ENCODE peak calls at places on chromosomes 12 and 14, in ten cellular contexts. D is central memory CD8-positive, alpha-beta T cell; Y is thoracic aorta; A is aorta; J is gastroesophageal sphincter; N is activated CD4-positive, alpha-beta T cell treated with anti-CD3 and anti-CD28 coated beads for 36 hours; Z is right cardiac atrium; O is lower lobe of right lung; P is activated naive CD8-positive, alpha-beta T cell treated with anti-CD3 and anti-CD28 coated beads, Interleukin-2, amount 50 U/mL, for 24 hours; U is naive thymus-derived CD8-positive, alpha-beta T cell. M is an unnamed sample.

GRCh38 chr12:32302218-32302826 is 97.0 kb upstream of the FGD4 start:
- ATAC-seq in N (peak; percentile 66), A (no peak), Z (no peak), U (peak; percentile 45), Y (no peak), P (peak; percentile 54), J (no peak), D (no peak), O (peak; percentile 46), M (peak; percentile 62)

GRCh38 chr12:127785936-127786335 is 481.0 kb upstream of the TMEM132C start:
- ATAC-seq in Y (no peak), U (no peak), A (peak; percentile 39), N (no peak), J (no peak), O (peak; percentile 34), Z (no peak), D (no peak), P (no peak), M (no peak)

GRCh38 chr14:68199465-68200145 is 380.0 kb downstream of the RAD51B start:
- ATAC-seq in Y (peak; percentile 51), J (peak; percentile 61), P (no peak), U (no peak), O (peak; percentile 19), N (no peak), Z (peak; percentile 97), D (no peak), A (peak; percentile 68), M (no peak)

GRCh38 chr12:100555722-100556121 is 17.8 kb upstream of the GAS2L3 start:
- ATAC-seq in Z (peak; percentile 88), J (peak; percentile 60), O (peak; percentile 54), A (no peak), N (no peak), D (no peak), P (no peak), Y (no peak), U (no peak), M (no peak)

GRCh38 chr14:61889914-61890351 is 127.7 kb downstream of the SNAPC1 start:
- ATAC-seq in Y (peak; percentile 29), Z (no peak), A (no peak), O (peak; percentile 81), U (peak; percentile 93), P (peak; percentile 98), D (peak; percentile 96), J (no peak), N (peak; percentile 99), M (peak; percentile 96)

GRCh38 chr12:26768611-26769603 is 64.1 kb downstream of the ITPR2 start:
- ATAC-seq in O (peak; percentile 90), P (peak; percentile 79), N (peak; percentile 63), A (no peak), U (no peak), Z (no peak), J (no peak), Y (no peak), D (no peak), M (peak; percentile 39)

GRCh38 chr12:45329238-45329637 is 113.3 kb downstream of the ANO6 start:
- ATAC-seq in Y (no peak), N (no peak), U (no peak), D (no peak), Z (no peak), O (no peak), A (no peak), P (no peak), J (no peak), M (no peak)

GRCh38 chr14:105491366-105492006 is 440 bp downstream of the TEDC1 start:
- ATAC-seq in D (peak; percentile 12), A (no peak), Z (peak; percentile 14), U (peak; percentile 16), N (peak; percentile 35), Y (no peak), P (peak; percentile 3), J (no peak), O (peak; percentile 34), M (peak; percentile 12)

GRCh38 chr12:66288121-66288520 is 14.2 kb upstream of the HELB start:
- ATAC-seq in D (peak; percentile 94), Y (no peak), J (no peak), O (peak; percentile 51), A (no peak), N (peak; percentile 84), Z (no peak), P (peak; percentile 89), U (peak; percentile 99), M (peak; percentile 80)

GRCh38 chr14:36506732-36507614 is 13.1 kb downstream of the NKX2-1 start:
- ATAC-seq in O (peak; percentile 3), J (no peak), P (no peak), Z (no peak), U (no peak), N (no peak), Y (no peak), A (no peak), D (no peak), M (no peak)

GRCh38 chr12:119683816-119684215 is 15.9 kb downstream of the PRKAB1 start:
- ATAC-seq in P (no peak), D (no peak), N (no peak), J (no peak), Z (no peak), Y (no peak), U (no peak), O (no peak), A (no peak), M (no peak)

GRCh38 chr14:92934196-92935085 is 11.5 kb downstream of the CHGA start:
- ATAC-seq in Y (no peak), Z (no peak), J (no peak), D (no peak), N (no peak), U (no peak), A (no peak), O (no peak), P (no peak), M (no peak)

GRCh38 chr14:65103150-65103760 is 938 bp upstream of the MAX start:
- ATAC-seq in D (no peak), N (no peak), P (no peak), Y (no peak), A (no peak), O (peak; percentile 0), Z (no peak), U (no peak), J (no peak), M (no peak)

GRCh38 chr12:95277139-95277538 is 59.5 kb downstream of the VEZT start:
- ATAC-seq in P (no peak), Y (peak; percentile 68), A (peak; percentile 70), Z (no peak), D (no peak), U (no peak), N (no peak), O (no peak), J (no peak), M (no peak)

GRCh38 chr14:20434701-20435453 is 1.1 kb downstream of the KLHL33 start:
- ATAC-seq in A (peak; percentile 85), Z (peak; percentile 80), P (no peak), O (peak; percentile 31), Y (no peak), U (no peak), N (no peak), J (peak; percentile 73), D (no peak), M (no peak)

GRCh38 chr12:89454080-89454848 is 70.3 kb downstream of the GALNT4 start:
- ATAC-seq in D (no peak), N (no peak), A (peak; percentile 36), Y (peak; percentile 11), J (peak; percentile 44), U (no peak), O (peak; percentile 40), P (no peak), Z (peak; percentile 82), M (no peak)

GRCh38 chr12:122362758-122363157 is 59.7 kb downstream of the CLIP1 start:
- ATAC-seq in Y (no peak), A (no peak), N (no peak), D (no peak), J (no peak), O (no peak), P (no peak), Z (no peak), U (no peak), M (no peak)

GRCh38 chr12:113860950-113861349 is 105.2 kb downstream of the RBM19 start:
- ATAC-seq in Z (no peak), D (no peak), Y (no peak), P (no peak), U (no peak), O (no peak), N (no peak), J (no peak), A (no peak), M (no peak)

GRCh38 chr12:78697817-78698415 is 166.7 kb upstream of the SYT1 start:
- ATAC-seq in D (no peak), P (no peak), J (no peak), N (no peak), O (no peak), A (no peak), U (no peak), Y (no peak), Z (no peak), M (no peak)

GRCh38 chr14:56797569-56798446 is 12.5 kb downstream of the OTX2 start:
- ATAC-seq in N (no peak), A (peak; percentile 29), D (no peak), U (no peak), J (peak; percentile 22), Z (peak; percentile 63), P (no peak), Y (no peak), O (peak; percentile 44), M (no peak)

GRCh38 chr14:57962293-57962996 is 96.6 kb upstream of the SLC35F4 start:
- ATAC-seq in D (no peak), A (peak; percentile 68), U (no peak), N (no peak), P (no peak), Y (no peak), J (no peak), O (no peak), Z (no peak), M (no peak)

GRCh38 chr14:64634558-64634957 is 69.7 kb upstream of the PLEKHG3 start:
- ATAC-seq in J (no peak), U (no peak), O (no peak), D (no peak), N (no peak), Z (no peak), A (no peak), Y (no peak), P (no peak), M (no peak)

GRCh38 chr12:2387051-2387834 is 334.5 kb downstream of the CACNA1C start:
- ATAC-seq in J (no peak), Y (no peak), D (no peak), N (peak; percentile 91), U (no peak), Z (no peak), O (no peak), P (peak; percentile 53), A (no peak), M (peak; percentile 91)

M was measured in activated T-helper 17 cell treated with anti-CD3 and anti-CD28 coated beads, Interleukin-2, amount 50 U/mL, for 72 hours.